ENCODE peak calls at places on chromosomes 13 and 19, in ten cellular contexts. V, O, E, S, N, F, L, I, T and P are unnamed samples.

GRCh38 chr19:29873024-29873800 is 61.4 kb downstream of the CCNE1 start:
- DNase-seq in V (peak), I (no peak), E (peak), O (peak), L (peak), S (peak), T (peak), F (peak), N (peak), P (peak)

GRCh38 chr19:44356383-44357111 is at the start of gene ZNF112:
- DNase-seq in S (peak), L (peak), E (peak), T (peak), I (peak), F (peak), O (peak), V (peak), N (peak), P (peak)

GRCh38 chr19:31312004-31312403 is 37.2 kb downstream of the TSHZ3 start:
- DNase-seq in O (peak), T (peak), L (peak), F (no peak), E (no peak), I (peak), N (no peak), V (peak), S (peak), P (peak)

GRCh38 chr19:18629166-18630088 is 7.4 kb upstream of the KLHL26 start:
- DNase-seq in V (no peak), I (no peak), F (no peak), S (no peak), N (no peak), O (peak), T (no peak), E (peak), L (no peak), P (peak)

GRCh38 chr13:111020546-111020945 is 94.6 kb upstream of the ARHGEF7 start:
- DNase-seq in V (no peak), F (no peak), N (no peak), S (no peak), O (no peak), T (no peak), E (no peak), I (no peak), L (no peak), P (no peak)

GRCh38 chr19:8686549-8686948 is 12.0 kb downstream of the ACTL9 start:
- DNase-seq in F (no peak), I (no peak), N (no peak), S (no peak), O (no peak), L (no peak), T (no peak), E (no peak), V (no peak), P (no peak)

GRCh38 chr13:63625869-63626268 is 2210.2 kb upstream of the PCDH20 start:
- DNase-seq in S (no peak), E (no peak), I (peak), O (peak), L (peak), T (no peak), N (peak), V (no peak), F (no peak), P (peak)

GRCh38 chr13:30422056-30422914 is at the start of gene UBE2L5:
- DNase-seq in F (peak), I (peak), V (peak), T (peak), S (peak), N (peak), E (peak), L (peak), O (peak), P (peak)

GRCh38 chr13:78020861-78021260 is 102.2 kb upstream of the EDNRB start:
- DNase-seq in F (no peak), E (peak), V (no peak), O (no peak), N (no peak), T (no peak), L (no peak), I (no peak), S (no peak), P (no peak)

GRCh38 chr19:13169769-13170168 is 19.6 kb downstream of the IER2 start:
- DNase-seq in I (peak), O (peak), F (no peak), V (no peak), L (peak), T (peak), S (no peak), N (no peak), E (no peak), P (peak)

GRCh38 chr19:35986664-35987570 is 8.1 kb upstream of the SDHAF1 start:
- DNase-seq in N (peak), I (no peak), F (peak), L (no peak), E (peak), V (no peak), O (no peak), S (peak), T (no peak), P (peak)

GRCh38 chr19:1839658-1840540 is 8.4 kb downstream of the REXO1 start:
- DNase-seq in F (no peak), O (no peak), E (no peak), T (no peak), I (no peak), L (no peak), N (no peak), V (no peak), S (no peak), P (no peak)

GRCh38 chr13:111906306-111906705 is 160.6 kb upstream of the SOX1 start:
- DNase-seq in L (no peak), F (no peak), T (no peak), N (no peak), E (no peak), V (no peak), S (no peak), O (no peak), I (no peak), P (no peak)

GRCh38 chr19:18789883-18790565 is 1.1 kb downstream of the COMP start:
- DNase-seq in O (peak), V (no peak), T (no peak), S (no peak), N (peak), L (peak), F (no peak), I (no peak), E (no peak), P (peak)

GRCh38 chr19:9702186-9702585 is 27.3 kb upstream of the ZNF562 start:
- DNase-seq in T (no peak), E (no peak), S (no peak), I (peak), V (no peak), N (no peak), O (no peak), L (no peak), F (no peak), P (no peak)

GRCh38 chr19:15323496-15324235 is 8.7 kb downstream of the BRD4 start:
- DNase-seq in F (peak), L (peak), V (peak), O (peak), E (peak), S (peak), T (peak), I (peak), N (no peak), P (peak)

GRCh38 chr13:24911135-24911524 is 147.2 kb downstream of the RNF17 start:
- DNase-seq in L (peak), T (peak), F (no peak), E (no peak), I (peak), N (no peak), V (no peak), O (peak), S (no peak), P (peak)

GRCh38 chr13:112729408-112729807 is 39.6 kb downstream of the ATP11A start:
- DNase-seq in V (no peak), O (no peak), N (no peak), L (no peak), E (peak), F (peak), I (no peak), S (no peak), T (no peak), P (no peak)

GRCh38 chr19:9757544-9758501 is 10.7 kb downstream of the ZNF846 start:
- DNase-seq in S (no peak), V (no peak), L (peak), N (peak), T (no peak), F (no peak), O (peak), I (no peak), E (no peak), P (no peak)

GRCh38 chr13:26529441-26529840 is 28.0 kb upstream of the WASF3 start:
- DNase-seq in F (no peak), I (peak), S (no peak), N (peak), E (no peak), O (peak), L (peak), T (peak), V (no peak), P (peak)

GRCh38 chr19:18858906-18859646 is 27.3 kb downstream of the UPF1 start:
- DNase-seq in I (no peak), T (no peak), N (no peak), F (no peak), O (no peak), S (no peak), V (no peak), L (no peak), E (no peak), P (no peak)

GRCh38 chr19:50501186-50501567 is 9.8 kb downstream of the JOSD2 start:
- DNase-seq in T (no peak), F (peak), S (no peak), I (no peak), O (no peak), N (no peak), E (peak), L (no peak), V (no peak), P (no peak)

GRCh38 chr13:105774739-105775460 is 760.6 kb downstream of the EFNB2 start:
- DNase-seq in E (no peak), O (no peak), F (no peak), I (peak), T (no peak), S (no peak), N (peak), V (no peak), L (peak), P (no peak)

GRCh38 chr13:48818495-48818961 is 157.2 kb upstream of the FNDC3A start:
- DNase-seq in I (peak), F (no peak), L (peak), N (peak), O (peak), S (no peak), T (peak), E (no peak), V (no peak), P (peak)

GRCh38 chr13:22828081-22828480 is 352.7 kb upstream of the SGCG start:
- DNase-seq in E (no peak), O (no peak), V (no peak), N (no peak), L (peak), S (no peak), T (peak), F (no peak), I (peak), P (no peak)

GRCh38 chr13:109348514-109349340 is 437.7 kb downstream of the IRS2 start:
- DNase-seq in S (no peak), I (peak), O (peak), T (peak), L (peak), F (no peak), E (no peak), V (no peak), N (no peak), P (peak)

GRCh38 chr13:42215578-42216421 is 56.2 kb upstream of the AKAP11 start:
- DNase-seq in T (peak), S (no peak), F (no peak), E (no peak), I (peak), N (peak), V (no peak), O (peak), L (peak), P (peak)

GRCh38 chr13:112828082-112828699 is 138.4 kb downstream of the ATP11A start:
- DNase-seq in T (no peak), V (no peak), F (no peak), I (no peak), L (no peak), E (no peak), S (no peak), O (no peak), N (peak), P (no peak)

GRCh38 chr13:101545521-101545920 is 93.0 kb downstream of the ITGBL1 start:
- DNase-seq in N (no peak), E (no peak), F (no peak), O (peak), L (no peak), I (no peak), V (no peak), T (no peak), S (no peak), P (peak)

GRCh38 chr19:37933965-37934364 is 27.0 kb downstream of the SIPA1L3 start:
- DNase-seq in I (peak), T (peak), O (peak), V (no peak), L (peak), F (no peak), N (no peak), E (peak), S (no peak), P (no peak)

GRCh38 chr19:21166436-21166835 is 24.6 kb downstream of the ZNF431 start:
- DNase-seq in S (no peak), L (no peak), E (no peak), T (no peak), V (no peak), F (no peak), I (peak), O (no peak), N (no peak), P (no peak)

GRCh38 chr19:5805465-5806132 is 732 bp downstream of the NRTN start:
- DNase-seq in E (no peak), F (peak), L (peak), I (no peak), N (peak), O (peak), S (no peak), V (no peak), T (peak), P (peak)

GRCh38 chr13:51243832-51244231 is 21.6 kb downstream of the FAM124A start:
- DNase-seq in O (no peak), S (no peak), F (no peak), N (peak), V (no peak), I (no peak), L (no peak), T (no peak), E (no peak), P (no peak)

GRCh38 chr13:42996584-42996983 is 4.5 kb upstream of the EPSTI1 start:
- DNase-seq in N (no peak), F (no peak), V (no peak), I (peak), T (peak), L (peak), E (no peak), O (peak), S (no peak), P (peak)

GRCh38 chr19:18202759-18203407 is 959 bp downstream of the RAB3A start:
- DNase-seq in S (peak), F (no peak), T (no peak), E (peak), L (no peak), N (peak), I (no peak), O (peak), V (peak), P (peak)

GRCh38 chr19:51507640-51508058 is 6.0 kb upstream of the SIGLEC12 start:
- DNase-seq in L (no peak), V (no peak), S (no peak), T (no peak), F (no peak), O (no peak), N (no peak), I (no peak), E (no peak), P (no peak)

GRCh38 chr13:40793339-40793738 is 3.9 kb downstream of the SLC25A15 start:
- DNase-seq in V (no peak), S (no peak), F (no peak), L (no peak), E (no peak), O (no peak), T (no peak), N (no peak), I (no peak), P (no peak)

GRCh38 chr13:40789275-40790231 is at the start of gene SLC25A15:
- DNase-seq in S (peak), F (peak), I (peak), L (peak), O (peak), E (peak), T (peak), V (peak), N (peak), P (peak)

GRCh38 chr13:40792284-40793051 is 3.1 kb downstream of the SLC25A15 start:
- DNase-seq in L (no peak), N (no peak), V (no peak), E (no peak), I (no peak), S (no peak), T (no peak), O (no peak), F (no peak), P (no peak)

GRCh38 chr13:40787062-40787461 is 2.3 kb upstream of the SLC25A15 start:
- DNase-seq in V (no peak), N (no peak), E (no peak), O (peak), T (peak), F (no peak), S (no peak), L (peak), I (no peak), P (peak)

DNA sequence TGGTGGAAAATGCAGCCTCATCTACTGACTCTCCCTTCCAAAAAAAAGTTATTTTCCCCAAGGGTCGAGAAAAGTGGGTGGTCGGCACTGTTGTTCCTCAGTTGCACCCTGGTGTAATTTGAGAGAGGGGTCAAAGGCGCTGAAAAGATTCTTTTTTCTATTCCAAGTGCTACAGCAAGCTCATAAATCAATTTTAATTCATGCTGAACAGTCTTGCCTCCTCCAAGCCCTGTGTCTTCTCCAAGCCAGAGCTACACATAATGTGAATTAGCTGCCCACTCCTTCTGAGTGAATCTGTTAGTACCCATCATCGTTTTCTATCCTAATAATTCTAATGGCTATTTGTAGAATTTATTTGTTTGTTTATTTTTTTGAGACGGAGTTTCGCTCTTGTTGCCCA is 821 bp downstream of the SLC25A15 start:
- DNase-seq in L (no peak), F (no peak), N (no peak), I (no peak), O (no peak), S (no peak), E (no peak), V (no peak), T (no peak), P (no peak)
- H3K4me3 ChIP-seq in L (peak), F (peak), N (peak), I (peak), O (peak), S (no peak), E (peak), V (peak), T (peak), P (peak)

DNA sequence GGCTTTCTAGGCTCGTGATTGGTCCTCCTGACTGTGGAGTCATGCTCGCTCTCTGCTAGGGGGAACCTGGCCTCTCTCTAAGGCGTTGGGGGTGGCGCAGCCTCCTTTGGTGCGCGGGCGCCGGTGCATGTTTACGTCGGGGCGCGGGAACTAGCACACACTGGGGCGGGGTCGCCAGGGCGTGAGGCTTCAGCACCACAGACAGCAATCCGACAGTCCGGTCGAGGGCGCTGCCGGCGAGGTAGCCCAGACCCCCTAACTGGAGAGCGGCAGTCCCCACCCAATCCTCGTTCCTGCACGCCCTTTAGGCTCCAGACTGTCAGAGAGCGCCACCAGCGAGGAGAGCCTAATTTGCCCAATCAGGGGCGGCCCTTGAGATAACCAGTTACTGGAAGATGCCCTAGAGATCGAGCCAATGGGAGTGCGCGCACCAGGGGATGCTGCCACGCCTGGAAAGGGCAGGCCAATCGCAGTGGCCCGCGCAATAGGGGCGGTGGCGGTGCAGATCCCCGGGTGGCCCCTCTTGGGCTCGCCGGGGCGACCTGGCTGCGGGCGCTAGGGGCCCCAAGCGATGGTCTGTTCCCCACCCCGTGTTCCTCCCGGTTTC is 1.0 kb upstream of the ELAVL3 start:
- DNase-seq in S (peak), O (peak), L (peak), E (peak), N (peak), T (peak), I (peak), V (peak), F (peak), P (peak)
- H3K4me3 ChIP-seq in S (peak), O (peak), L (no peak), E (peak), N (peak), T (peak), I (peak), V (peak), F (peak), P (peak)

GRCh38 chr19:45864629-45865082 is 530 bp downstream of the FOXA3 start:
- DNase-seq in V (no peak), E (no peak), I (no peak), F (no peak), N (no peak), O (no peak), L (no peak), T (no peak), S (no peak), P (no peak)
- H3K4me3 ChIP-seq in V (peak), E (peak), I (no peak), F (peak), N (peak), O (no peak), L (no peak), T (no peak), S (no peak), P (no peak)

GRCh38 chr13:36131215-36131930 is at the start of gene DCLK1:
- DNase-seq in N (peak), S (peak), O (peak), T (peak), F (peak), E (peak), L (peak), V (peak), I (no peak), P (peak)

GRCh38 chr13:36131931-36132297 is 732 bp upstream of the DCLK1 start:
- DNase-seq in O (peak), V (peak), F (peak), N (no peak), L (peak), S (peak), I (no peak), E (peak), T (peak), P (no peak)

GRCh38 chr13:36130168-36130541 is 1.0 kb downstream of the DCLK1 start:
- DNase-seq in N (no peak), V (no peak), E (no peak), S (no peak), F (no peak), T (no peak), O (no peak), I (no peak), L (no peak), P (no peak)

GRCh38 chr13:36130542-36131214 is 504 bp downstream of the DCLK1 start:
- DNase-seq in O (peak), T (no peak), S (peak), N (peak), L (no peak), F (peak), E (peak), I (no peak), V (peak), P (peak)

DNA sequence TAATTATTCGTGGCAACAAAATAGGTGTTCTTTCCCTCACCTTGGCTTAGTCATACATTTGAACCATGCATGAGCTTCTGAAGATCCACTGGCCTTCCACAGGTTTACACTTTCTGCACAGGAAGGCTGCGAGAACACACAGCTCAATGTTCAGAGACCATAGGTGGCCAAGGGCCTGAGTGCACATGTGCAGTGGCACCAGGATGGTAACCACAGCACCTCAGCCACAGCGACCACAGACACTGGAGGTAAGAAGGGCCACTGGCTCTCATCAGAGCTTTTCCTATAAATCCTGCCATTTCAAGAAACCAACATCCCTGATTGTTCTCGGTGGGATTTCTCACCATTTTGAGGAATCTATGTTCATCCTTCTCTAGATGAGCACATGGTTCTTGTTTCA is 1.6 kb downstream of the DCLK1 start:
- DNase-seq in I (no peak), V (no peak), N (no peak), T (no peak), S (no peak), F (no peak), E (no peak), O (no peak), L (no peak), P (no peak)
- H3K4me3 ChIP-seq in I (no peak), V (no peak), N (peak), T (no peak), S (no peak), F (no peak), E (peak), O (no peak), L (no peak), P (peak)

GRCh38 chr19:795691-796581 is 1.3 kb upstream of the PTBP1 start:
- DNase-seq in E (no peak), F (no peak), L (no peak), I (no peak), O (no peak), N (no peak), V (peak), S (no peak), T (no peak), P (no peak)
- H3K4me3 ChIP-seq in E (peak), F (peak), L (no peak), I (peak), O (peak), N (peak), V (peak), S (peak), T (peak), P (peak)